ENCODE peak calls at places on chromosomes 3 and 15, in nine cellular contexts. One of them, this sample, is unnamed.

GRCh38 chr3:143525408-143525807 is 322.9 kb downstream of the SLC9A9 start:
- DNase-seq in stimulated activated CD4-positive, alpha-beta T cell treated with anti-CD3 and anti-CD28 coated beads, TNF-alpha, amount 100 ng/mL, for 1 hour: no peak
- DNase-seq in fibroblast of lung: peak
- DNase-seq in BJ: no peak
- DNase-seq in EL: peak
- DNase-seq in T47D: no peak
- DNase-seq in RCC 7860: no peak
- DNase-seq in stimulated activated CD8-positive, alpha-beta memory T cell treated with anti-CD3 and anti-CD28 coated beads, Interleukin-4, amount 100 ng/mL, for 24 hours: no peak
- DNase-seq in aorta: no peak
- DNase-seq in this sample: no peak

GRCh38 chr3:159645874-159646273 is 342.8 kb upstream of the IL12A start:
- DNase-seq in stimulated activated CD4-positive, alpha-beta T cell treated with anti-CD3 and anti-CD28 coated beads, TNF-alpha, amount 100 ng/mL, for 1 hour: no peak
- DNase-seq in T47D: no peak
- DNase-seq in BJ: no peak
- DNase-seq in stimulated activated CD8-positive, alpha-beta memory T cell treated with anti-CD3 and anti-CD28 coated beads, Interleukin-4, amount 100 ng/mL, for 24 hours: no peak
- DNase-seq in fibroblast of lung: peak
- DNase-seq in aorta: no peak
- DNase-seq in RCC 7860: no peak
- DNase-seq in EL: peak
- DNase-seq in this sample: no peak

GRCh38 chr3:85495602-85496001 is 536.8 kb downstream of the CADM2 start:
- DNase-seq in T47D: no peak
- DNase-seq in RCC 7860: no peak
- DNase-seq in aorta: no peak
- DNase-seq in stimulated activated CD8-positive, alpha-beta memory T cell treated with anti-CD3 and anti-CD28 coated beads, Interleukin-4, amount 100 ng/mL, for 24 hours: no peak
- DNase-seq in EL: no peak
- DNase-seq in BJ: no peak
- DNase-seq in stimulated activated CD4-positive, alpha-beta T cell treated with anti-CD3 and anti-CD28 coated beads, TNF-alpha, amount 100 ng/mL, for 1 hour: no peak
- DNase-seq in fibroblast of lung: no peak
- DNase-seq in this sample: peak

GRCh38 chr3:98885851-98886250 is 15.6 kb downstream of the DCBLD2 start:
- DNase-seq in stimulated activated CD4-positive, alpha-beta T cell treated with anti-CD3 and anti-CD28 coated beads, TNF-alpha, amount 100 ng/mL, for 1 hour: no peak
- DNase-seq in BJ: no peak
- DNase-seq in fibroblast of lung: peak
- DNase-seq in aorta: no peak
- DNase-seq in RCC 7860: no peak
- DNase-seq in stimulated activated CD8-positive, alpha-beta memory T cell treated with anti-CD3 and anti-CD28 coated beads, Interleukin-4, amount 100 ng/mL, for 24 hours: no peak
- DNase-seq in EL: peak
- DNase-seq in T47D: no peak
- DNase-seq in this sample: no peak

GRCh38 chr15:41115652-41116115 is 396 bp downstream of the INO80 start:
- DNase-seq in EL: no peak
- DNase-seq in fibroblast of lung: peak
- DNase-seq in stimulated activated CD8-positive, alpha-beta memory T cell treated with anti-CD3 and anti-CD28 coated beads, Interleukin-4, amount 100 ng/mL, for 24 hours: peak
- DNase-seq in BJ: no peak
- DNase-seq in stimulated activated CD4-positive, alpha-beta T cell treated with anti-CD3 and anti-CD28 coated beads, TNF-alpha, amount 100 ng/mL, for 1 hour: peak
- DNase-seq in aorta: peak
- DNase-seq in RCC 7860: peak
- DNase-seq in T47D: peak
- DNase-seq in this sample: no peak

GRCh38 chr3:129014148-129014547 is 13.0 kb downstream of the EFCC1 start:
- DNase-seq in stimulated activated CD4-positive, alpha-beta T cell treated with anti-CD3 and anti-CD28 coated beads, TNF-alpha, amount 100 ng/mL, for 1 hour: no peak
- DNase-seq in T47D: no peak
- DNase-seq in stimulated activated CD8-positive, alpha-beta memory T cell treated with anti-CD3 and anti-CD28 coated beads, Interleukin-4, amount 100 ng/mL, for 24 hours: no peak
- DNase-seq in aorta: peak
- DNase-seq in RCC 7860: no peak
- DNase-seq in EL: no peak
- DNase-seq in BJ: no peak
- DNase-seq in fibroblast of lung: no peak
- DNase-seq in this sample: no peak

GRCh38 chr3:2880357-2880756 is 229.8 kb downstream of the IL5RA start:
- DNase-seq in stimulated activated CD8-positive, alpha-beta memory T cell treated with anti-CD3 and anti-CD28 coated beads, Interleukin-4, amount 100 ng/mL, for 24 hours: no peak
- DNase-seq in BJ: no peak
- DNase-seq in EL: no peak
- DNase-seq in stimulated activated CD4-positive, alpha-beta T cell treated with anti-CD3 and anti-CD28 coated beads, TNF-alpha, amount 100 ng/mL, for 1 hour: no peak
- DNase-seq in T47D: no peak
- DNase-seq in fibroblast of lung: no peak
- DNase-seq in RCC 7860: no peak
- DNase-seq in aorta: no peak
- DNase-seq in this sample: no peak

GRCh38 chr15:74235962-74236361 is at the start of gene CCDC33:
- DNase-seq in RCC 7860: no peak
- DNase-seq in BJ: no peak
- DNase-seq in stimulated activated CD8-positive, alpha-beta memory T cell treated with anti-CD3 and anti-CD28 coated beads, Interleukin-4, amount 100 ng/mL, for 24 hours: no peak
- DNase-seq in fibroblast of lung: no peak
- DNase-seq in EL: no peak
- DNase-seq in aorta: no peak
- DNase-seq in T47D: no peak
- DNase-seq in stimulated activated CD4-positive, alpha-beta T cell treated with anti-CD3 and anti-CD28 coated beads, TNF-alpha, amount 100 ng/mL, for 1 hour: no peak
- DNase-seq in this sample: no peak

GRCh38 chr3:186990878-186991308 is 60.6 kb downstream of the ST6GAL1 start:
- DNase-seq in aorta: no peak
- DNase-seq in T47D: no peak
- DNase-seq in stimulated activated CD4-positive, alpha-beta T cell treated with anti-CD3 and anti-CD28 coated beads, TNF-alpha, amount 100 ng/mL, for 1 hour: no peak
- DNase-seq in stimulated activated CD8-positive, alpha-beta memory T cell treated with anti-CD3 and anti-CD28 coated beads, Interleukin-4, amount 100 ng/mL, for 24 hours: no peak
- DNase-seq in BJ: no peak
- DNase-seq in fibroblast of lung: peak
- DNase-seq in RCC 7860: no peak
- DNase-seq in EL: no peak
- DNase-seq in this sample: no peak

GRCh38 chr3:181700168-181701087 is 11.3 kb upstream of the SOX2 start:
- DNase-seq in fibroblast of lung: peak
- DNase-seq in stimulated activated CD4-positive, alpha-beta T cell treated with anti-CD3 and anti-CD28 coated beads, TNF-alpha, amount 100 ng/mL, for 1 hour: no peak
- DNase-seq in T47D: peak
- DNase-seq in stimulated activated CD8-positive, alpha-beta memory T cell treated with anti-CD3 and anti-CD28 coated beads, Interleukin-4, amount 100 ng/mL, for 24 hours: no peak
- DNase-seq in EL: peak
- DNase-seq in BJ: no peak
- DNase-seq in aorta: no peak
- DNase-seq in RCC 7860: peak
- DNase-seq in this sample: peak

GRCh38 chr3:149151843-149152242 is 22.4 kb downstream of the HPS3 start:
- DNase-seq in BJ: peak
- DNase-seq in stimulated activated CD4-positive, alpha-beta T cell treated with anti-CD3 and anti-CD28 coated beads, TNF-alpha, amount 100 ng/mL, for 1 hour: no peak
- DNase-seq in aorta: no peak
- DNase-seq in stimulated activated CD8-positive, alpha-beta memory T cell treated with anti-CD3 and anti-CD28 coated beads, Interleukin-4, amount 100 ng/mL, for 24 hours: no peak
- DNase-seq in fibroblast of lung: peak
- DNase-seq in EL: peak
- DNase-seq in RCC 7860: peak
- DNase-seq in T47D: no peak
- DNase-seq in this sample: no peak

GRCh38 chr15:50463423-50464358 is 39.5 kb downstream of the USP8 start:
- DNase-seq in stimulated activated CD4-positive, alpha-beta T cell treated with anti-CD3 and anti-CD28 coated beads, TNF-alpha, amount 100 ng/mL, for 1 hour: no peak
- DNase-seq in stimulated activated CD8-positive, alpha-beta memory T cell treated with anti-CD3 and anti-CD28 coated beads, Interleukin-4, amount 100 ng/mL, for 24 hours: no peak
- DNase-seq in T47D: peak
- DNase-seq in RCC 7860: no peak
- DNase-seq in aorta: no peak
- DNase-seq in BJ: no peak
- DNase-seq in EL: peak
- DNase-seq in fibroblast of lung: peak
- DNase-seq in this sample: no peak

GRCh38 chr3:187739125-187739560 is 6.1 kb downstream of the BCL6 start:
- DNase-seq in EL: no peak
- DNase-seq in BJ: no peak
- DNase-seq in aorta: no peak
- DNase-seq in stimulated activated CD8-positive, alpha-beta memory T cell treated with anti-CD3 and anti-CD28 coated beads, Interleukin-4, amount 100 ng/mL, for 24 hours: no peak
- DNase-seq in fibroblast of lung: no peak
- DNase-seq in T47D: no peak
- DNase-seq in stimulated activated CD4-positive, alpha-beta T cell treated with anti-CD3 and anti-CD28 coated beads, TNF-alpha, amount 100 ng/mL, for 1 hour: no peak
- DNase-seq in RCC 7860: no peak
- DNase-seq in this sample: no peak

GRCh38 chr3:170368921-170369320 is 11.4 kb downstream of the SKIL start:
- DNase-seq in aorta: no peak
- DNase-seq in T47D: no peak
- DNase-seq in fibroblast of lung: peak
- DNase-seq in RCC 7860: no peak
- DNase-seq in stimulated activated CD8-positive, alpha-beta memory T cell treated with anti-CD3 and anti-CD28 coated beads, Interleukin-4, amount 100 ng/mL, for 24 hours: no peak
- DNase-seq in EL: no peak
- DNase-seq in BJ: no peak
- DNase-seq in stimulated activated CD4-positive, alpha-beta T cell treated with anti-CD3 and anti-CD28 coated beads, TNF-alpha, amount 100 ng/mL, for 1 hour: no peak
- DNase-seq in this sample: no peak

GRCh38 chr3:140292154-140292553 is 357.2 kb downstream of the CLSTN2 start:
- DNase-seq in RCC 7860: no peak
- DNase-seq in fibroblast of lung: no peak
- DNase-seq in BJ: peak
- DNase-seq in stimulated activated CD8-positive, alpha-beta memory T cell treated with anti-CD3 and anti-CD28 coated beads, Interleukin-4, amount 100 ng/mL, for 24 hours: no peak
- DNase-seq in T47D: no peak
- DNase-seq in EL: no peak
- DNase-seq in aorta: no peak
- DNase-seq in stimulated activated CD4-positive, alpha-beta T cell treated with anti-CD3 and anti-CD28 coated beads, TNF-alpha, amount 100 ng/mL, for 1 hour: no peak
- DNase-seq in this sample: no peak

GRCh38 chr3:126487151-126487771 is 11.6 kb upstream of the ZXDC start:
- DNase-seq in aorta: no peak
- DNase-seq in EL: peak
- DNase-seq in T47D: peak
- DNase-seq in stimulated activated CD4-positive, alpha-beta T cell treated with anti-CD3 and anti-CD28 coated beads, TNF-alpha, amount 100 ng/mL, for 1 hour: no peak
- DNase-seq in RCC 7860: peak
- DNase-seq in stimulated activated CD8-positive, alpha-beta memory T cell treated with anti-CD3 and anti-CD28 coated beads, Interleukin-4, amount 100 ng/mL, for 24 hours: no peak
- DNase-seq in BJ: no peak
- DNase-seq in fibroblast of lung: no peak
- DNase-seq in this sample: no peak

GRCh38 chr15:78988361-78988911 is 43.6 kb upstream of the CTSH start:
- DNase-seq in stimulated activated CD8-positive, alpha-beta memory T cell treated with anti-CD3 and anti-CD28 coated beads, Interleukin-4, amount 100 ng/mL, for 24 hours: no peak
- DNase-seq in aorta: peak
- DNase-seq in BJ: peak
- DNase-seq in RCC 7860: peak
- DNase-seq in EL: peak
- DNase-seq in fibroblast of lung: peak
- DNase-seq in T47D: peak
- DNase-seq in stimulated activated CD4-positive, alpha-beta T cell treated with anti-CD3 and anti-CD28 coated beads, TNF-alpha, amount 100 ng/mL, for 1 hour: no peak
- DNase-seq in this sample: no peak

GRCh38 chr3:42117175-42118008 is 26.2 kb downstream of the TRAK1 start:
- DNase-seq in stimulated activated CD8-positive, alpha-beta memory T cell treated with anti-CD3 and anti-CD28 coated beads, Interleukin-4, amount 100 ng/mL, for 24 hours: no peak
- DNase-seq in fibroblast of lung: peak
- DNase-seq in RCC 7860: peak
- DNase-seq in BJ: peak
- DNase-seq in stimulated activated CD4-positive, alpha-beta T cell treated with anti-CD3 and anti-CD28 coated beads, TNF-alpha, amount 100 ng/mL, for 1 hour: no peak
- DNase-seq in EL: peak
- DNase-seq in T47D: peak
- DNase-seq in aorta: peak
- DNase-seq in this sample: peak

GRCh38 chr3:151976211-151977050 is 103.0 kb downstream of the SUCNR1 start:
- DNase-seq in RCC 7860: peak
- DNase-seq in BJ: peak
- DNase-seq in stimulated activated CD8-positive, alpha-beta memory T cell treated with anti-CD3 and anti-CD28 coated beads, Interleukin-4, amount 100 ng/mL, for 24 hours: no peak
- DNase-seq in aorta: no peak
- DNase-seq in fibroblast of lung: peak
- DNase-seq in EL: peak
- DNase-seq in stimulated activated CD4-positive, alpha-beta T cell treated with anti-CD3 and anti-CD28 coated beads, TNF-alpha, amount 100 ng/mL, for 1 hour: no peak
- DNase-seq in T47D: peak
- DNase-seq in this sample: no peak

GRCh38 chr15:39936187-39936586 is 2.3 kb downstream of the EIF2AK4 start:
- DNase-seq in BJ: no peak
- DNase-seq in aorta: no peak
- DNase-seq in fibroblast of lung: peak
- DNase-seq in RCC 7860: peak
- DNase-seq in stimulated activated CD8-positive, alpha-beta memory T cell treated with anti-CD3 and anti-CD28 coated beads, Interleukin-4, amount 100 ng/mL, for 24 hours: no peak
- DNase-seq in stimulated activated CD4-positive, alpha-beta T cell treated with anti-CD3 and anti-CD28 coated beads, TNF-alpha, amount 100 ng/mL, for 1 hour: no peak
- DNase-seq in T47D: no peak
- DNase-seq in EL: peak
- DNase-seq in this sample: no peak

GRCh38 chr15:56759450-56759845 is 26.1 kb upstream of the ZNF280D start:
- DNase-seq in fibroblast of lung: peak
- DNase-seq in stimulated activated CD8-positive, alpha-beta memory T cell treated with anti-CD3 and anti-CD28 coated beads, Interleukin-4, amount 100 ng/mL, for 24 hours: no peak
- DNase-seq in aorta: no peak
- DNase-seq in stimulated activated CD4-positive, alpha-beta T cell treated with anti-CD3 and anti-CD28 coated beads, TNF-alpha, amount 100 ng/mL, for 1 hour: no peak
- DNase-seq in T47D: no peak
- DNase-seq in RCC 7860: peak
- DNase-seq in BJ: peak
- DNase-seq in EL: peak
- DNase-seq in this sample: no peak

GRCh38 chr3:122331886-122332285 is 6.8 kb downstream of the CSTA start:
- DNase-seq in stimulated activated CD4-positive, alpha-beta T cell treated with anti-CD3 and anti-CD28 coated beads, TNF-alpha, amount 100 ng/mL, for 1 hour: no peak
- DNase-seq in BJ: no peak
- DNase-seq in T47D: no peak
- DNase-seq in RCC 7860: no peak
- DNase-seq in stimulated activated CD8-positive, alpha-beta memory T cell treated with anti-CD3 and anti-CD28 coated beads, Interleukin-4, amount 100 ng/mL, for 24 hours: no peak
- DNase-seq in fibroblast of lung: no peak
- DNase-seq in aorta: no peak
- DNase-seq in EL: no peak
- DNase-seq in this sample: no peak

GRCh38 chr3:45968706-45969105 is 25.4 kb downstream of the CXCR6 start:
- DNase-seq in T47D: peak
- DNase-seq in RCC 7860: no peak
- DNase-seq in BJ: no peak
- DNase-seq in aorta: no peak
- DNase-seq in fibroblast of lung: peak
- DNase-seq in stimulated activated CD4-positive, alpha-beta T cell treated with anti-CD3 and anti-CD28 coated beads, TNF-alpha, amount 100 ng/mL, for 1 hour: no peak
- DNase-seq in EL: peak
- DNase-seq in stimulated activated CD8-positive, alpha-beta memory T cell treated with anti-CD3 and anti-CD28 coated beads, Interleukin-4, amount 100 ng/mL, for 24 hours: no peak
- DNase-seq in this sample: no peak